ENCODE peak calls at places on chromosomes 3 and 15, in nine cellular contexts. J is esophagus muscularis mucosa; L is lung; Q is GM23248; B is CD8-positive, alpha-beta memory T cell; E is testis; A is suprapubic skin; M is OCI-LY7; N is uterus. P is an unnamed sample. For H3K9me3, the result is how much of the 10 kb centered on the place peaks cover.

GRCh38 chr15:92714071-92714456 is 58.5 kb upstream of the FAM174B start:
- DNase-seq in J (no peak), L (no peak), Q (peak), B (no peak), E (peak), A (no peak), M (no peak), N (peak), P (no peak)

GRCh38 chr15:69897471-69898237 is 200.1 kb downstream of the TLE3 start:
- DNase-seq in J (no peak), L (no peak), Q (peak), B (no peak), E (no peak), A (no peak), M (no peak), N (no peak), P (no peak)

GRCh38 chr3:71512544-71512943 is 71.0 kb downstream of the FOXP1 start:
- DNase-seq in J (no peak), L (no peak), Q (no peak), B (no peak), E (no peak), A (no peak), M (no peak), N (no peak), P (no peak)

GRCh38 chr15:33279613-33280205 is 31.1 kb upstream of the RYR3 start:
- DNase-seq in J (peak), L (no peak), Q (peak), B (no peak), E (no peak), A (no peak), M (no peak), N (no peak), P (no peak)

GRCh38 chr3:152244156-152244888 is 24.4 kb upstream of the MBNL1 start:
- DNase-seq in J (no peak), L (no peak), Q (no peak), B (peak), E (no peak), A (no peak), M (peak), N (no peak), P (no peak)

GRCh38 chr15:71739355-71739754 is 71.0 kb upstream of the NR2E3 start:
- DNase-seq in J (no peak), L (no peak), Q (no peak), B (no peak), E (no peak), A (no peak), M (no peak), N (no peak), P (no peak)

GRCh38 chr3:142087676-142088075 is 61.7 kb downstream of the TFDP2 start:
- DNase-seq in J (no peak), L (no peak), Q (peak), B (no peak), E (no peak), A (no peak), M (no peak), N (no peak), P (no peak)

GRCh38 chr3:129453732-129454131 is 13.7 kb downstream of the IFT122 start:
- DNase-seq in J (no peak), L (no peak), Q (no peak), B (no peak), E (no peak), A (no peak), M (no peak), N (no peak), P (no peak)

GRCh38 chr3:77524467-77524866 is 484.6 kb downstream of the ROBO2 start:
- DNase-seq in J (no peak), L (no peak), Q (no peak), B (no peak), E (no peak), A (no peak), M (no peak), N (no peak), P (no peak)

GRCh38 chr3:111246967-111247760 is 175.5 kb downstream of the NECTIN3 start:
- DNase-seq in J (no peak), L (no peak), Q (peak), B (no peak), E (no peak), A (no peak), M (no peak), N (no peak), P (no peak)

GRCh38 chr15:99438691-99439523 is 126.9 kb upstream of the MEF2A start:
- DNase-seq in J (peak), L (no peak), Q (peak), B (no peak), E (peak), A (no peak), M (no peak), N (peak), P (no peak)

GRCh38 chr3:129619726-129620162 is 13.3 kb upstream of the PLXND1 start:
- DNase-seq in J (no peak), L (no peak), Q (no peak), B (no peak), E (no peak), A (peak), M (no peak), N (no peak), P (no peak)

GRCh38 chr3:96748139-96748538 is 66.3 kb upstream of the EPHA6 start:
- DNase-seq in J (no peak), L (no peak), Q (no peak), B (no peak), E (no peak), A (no peak), M (no peak), N (no peak), P (no peak)

GRCh38 chr3:31917303-31917903 is 63.7 kb downstream of the OSBPL10 start:
- DNase-seq in J (no peak), L (no peak), Q (no peak), B (no peak), E (no peak), A (no peak), M (peak), N (no peak), P (no peak)

GRCh38 chr15:33454996-33455395 is 144.2 kb downstream of the RYR3 start:
- DNase-seq in J (no peak), L (no peak), Q (no peak), B (no peak), E (no peak), A (no peak), M (no peak), N (no peak), P (no peak)

GRCh38 chr3:141000691-141001090 is 50.5 kb upstream of the SPSB4 start:
- DNase-seq in J (no peak), L (no peak), Q (no peak), B (no peak), E (no peak), A (no peak), M (no peak), N (no peak), P (no peak)

GRCh38 chr3:143168518-143169192 is 49.1 kb downstream of the CHST2 start:
- DNase-seq in J (no peak), L (no peak), Q (no peak), B (no peak), E (no peak), A (no peak), M (no peak), N (no peak), P (no peak)

GRCh38 chr3:107377151-107377550 is at the start of gene CCDC54:
- DNase-seq in J (no peak), L (no peak), Q (peak), B (no peak), E (no peak), A (no peak), M (no peak), N (no peak), P (no peak)

GRCh38 chr15:41878355-41878699 is 15.5 kb downstream of the SPTBN5 start:
- DNase-seq in J (no peak), L (peak), Q (no peak), B (no peak), E (peak), A (no peak), M (no peak), N (no peak), P (no peak)

GRCh38 chr3:185859294-185859972 is 34.6 kb upstream of the IGF2BP2 start:
- DNase-seq in J (no peak), L (no peak), Q (no peak), B (no peak), E (no peak), A (no peak), M (no peak), N (no peak), P (no peak)

GRCh38 chr3:184110316-184110725 is 13.5 kb downstream of the HTR3E start:
- DNase-seq in J (no peak), L (no peak), Q (peak), B (no peak), E (no peak), A (no peak), M (no peak), N (no peak), P (no peak)

GRCh38 chr15:75648156-75649000 is 666 bp downstream of the SNX33 start:
- DNase-seq in J (no peak), L (peak), Q (peak), B (no peak), E (peak), A (no peak), M (no peak), N (peak), P (no peak)

GRCh38 chr3:53213276-53213675 is 42.5 kb downstream of the TKT start:
- DNase-seq in J (no peak), L (no peak), Q (no peak), B (no peak), E (no peak), A (no peak), M (no peak), N (no peak), P (no peak)

GRCh38 chr3:17420668-17421067 is 321.8 kb downstream of the TBC1D5 start:
- DNase-seq in J (no peak), L (no peak), Q (no peak), B (no peak), E (no peak), A (no peak), M (no peak), N (no peak), P (no peak)

GRCh38 chr3:45664558-45664957 is 24.6 kb upstream of the SACM1L start:
- DNase-seq in J (no peak), L (no peak), Q (no peak), B (peak), E (peak), A (no peak), M (peak), N (no peak), P (peak)

GRCh38 chr15:36325206-36325605 is 254.2 kb upstream of the CDIN1 start:
- DNase-seq in J (no peak), L (no peak), Q (no peak), B (no peak), E (no peak), A (no peak), M (no peak), N (no peak), P (no peak)

DNA sequence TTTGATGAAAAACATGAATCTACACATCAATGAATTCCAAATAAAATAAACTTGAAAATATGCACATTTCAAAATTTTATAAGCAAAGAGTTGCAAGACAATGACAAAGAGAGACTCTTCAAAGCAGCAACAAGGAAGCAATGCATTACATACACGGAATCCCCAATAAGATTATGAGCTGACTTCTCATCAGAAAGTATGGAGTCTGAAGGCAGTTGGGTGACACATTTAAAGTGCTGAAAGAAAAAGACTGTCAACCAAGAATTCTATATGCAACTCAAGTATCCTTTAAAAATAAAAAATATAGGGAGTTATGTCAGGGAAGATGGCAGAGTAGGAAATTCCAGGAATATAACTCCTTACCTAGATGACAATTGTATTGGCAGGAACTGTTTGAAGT is 46.5 kb upstream of the PRSS50 start:
- DNase-seq in J (no peak), L (no peak), Q (no peak), B (no peak), E (no peak), A (no peak), M (no peak), N (no peak), P (no peak)
- H3K9me3 ChIP-seq in J (under half), L (under half), Q (under half), B (under half), E (under half), A (under half), M (under half), N (under half), P (under half)

GRCh38 chr15:23567921-23568320 is 2.4 kb downstream of the MKRN3 start:
- DNase-seq in J (no peak), L (no peak), Q (no peak), B (no peak), E (no peak), A (no peak), M (no peak), N (no peak), P (no peak)
- H3K9me3 ChIP-seq in J (under half), L (under half), Q (under half), B (under half), E (under half), A (under half), M (under half), N (under half), P (under half)

GRCh38 chr3:2198880-2199279 is 100.2 kb downstream of the CNTN4 start:
- DNase-seq in J (peak), L (no peak), Q (no peak), B (no peak), E (no peak), A (no peak), M (no peak), N (no peak), P (no peak)
- H3K9me3 ChIP-seq in J (under half), L (under half), Q (under half), B (under half), E (under half), A (under half), M (under half), N (under half), P (under half)

GRCh38 chr3:278300-279064 is 81.9 kb downstream of the CHL1 start:
- DNase-seq in J (no peak), L (no peak), Q (no peak), B (no peak), E (no peak), A (no peak), M (peak), N (no peak), P (no peak)
- H3K9me3 ChIP-seq in J (under half), L (under half), Q (under half), B (under half), E (under half), A (under half), M (under half), N (under half), P (under half)

GRCh38 chr15:25060472-25060803 is 105.7 kb downstream of the SNRPN start:
- DNase-seq in J (no peak), L (no peak), Q (no peak), B (no peak), E (peak), A (peak), M (no peak), N (peak), P (no peak)
- H3K9me3 ChIP-seq in J (under half), L (half or more), Q (under half), B (half or more), E (under half), A (half or more), M (under half), N (half or more), P (half or more)

GRCh38 chr15:20345401-20345958 is 196.1 kb downstream of the GOLGA6L6 start:
- DNase-seq in J (peak), L (peak), Q (no peak), B (no peak), E (no peak), A (no peak), M (no peak), N (no peak), P (no peak)
- H3K9me3 ChIP-seq in J (under half), L (under half), Q (under half), B (under half), E (under half), A (under half), M (under half), N (under half), P (under half)

DNA sequence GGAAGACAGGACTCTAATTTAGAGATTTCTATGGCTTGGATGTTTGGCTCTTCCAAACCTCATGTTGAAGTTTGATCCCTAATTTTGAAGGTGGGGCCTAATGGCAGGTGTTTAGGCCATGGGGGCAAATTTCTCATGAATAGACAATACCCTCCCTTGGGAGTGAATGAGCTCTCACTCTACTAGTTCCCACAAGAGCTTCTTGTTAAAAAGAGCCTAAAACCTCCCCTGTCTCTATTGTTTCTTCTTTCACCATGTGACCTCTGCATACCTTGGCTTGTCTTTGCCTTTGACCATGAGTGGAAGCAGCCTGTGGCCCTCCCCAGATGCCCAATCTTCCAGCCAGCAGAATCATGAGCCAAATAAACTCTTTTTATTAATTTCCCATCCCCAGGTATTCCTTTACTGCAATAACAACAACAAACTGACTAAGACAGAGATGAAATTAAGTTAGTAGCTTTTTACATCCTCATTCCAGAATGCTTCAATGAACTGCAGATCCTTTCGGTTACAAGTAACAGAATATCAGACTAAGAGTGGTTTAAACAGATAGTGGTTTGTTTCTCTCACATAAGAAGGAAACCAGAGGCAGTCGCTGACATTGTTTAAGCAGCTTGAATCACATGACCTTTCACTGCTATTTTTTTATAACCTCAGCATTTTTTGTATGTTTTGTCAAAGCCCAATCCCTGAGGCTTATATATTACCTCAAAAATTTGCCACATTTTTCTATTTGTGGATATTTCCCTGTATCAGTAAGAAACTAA is 1013.3 kb upstream of the SEMA6D start:
- DNase-seq in J (no peak), L (no peak), Q (no peak), B (no peak), E (no peak), A (no peak), M (no peak), N (no peak), P (no peak)
- H3K9me3 ChIP-seq in J (under half), L (under half), Q (under half), B (under half), E (under half), A (under half), M (under half), N (under half), P (under half)

GRCh38 chr3:178990293-178990692 is 81.3 kb downstream of the ZMAT3 start:
- DNase-seq in J (no peak), L (no peak), Q (no peak), B (no peak), E (no peak), A (no peak), M (no peak), N (no peak), P (no peak)
- H3K9me3 ChIP-seq in J (under half), L (under half), Q (under half), B (under half), E (under half), A (under half), M (under half), N (under half), P (under half)

GRCh38 chr15:25186906-25187645 is 232.3 kb downstream of the SNRPN start:
- DNase-seq in J (no peak), L (no peak), Q (no peak), B (no peak), E (no peak), A (peak), M (no peak), N (no peak), P (no peak)
- H3K9me3 ChIP-seq in J (under half), L (half or more), Q (under half), B (under half), E (under half), A (under half), M (under half), N (under half), P (under half)

GRCh38 chr15:27365441-27365840 is 394.5 kb downstream of the GABRG3 start:
- DNase-seq in J (no peak), L (no peak), Q (no peak), B (no peak), E (no peak), A (no peak), M (no peak), N (no peak), P (no peak)
- H3K9me3 ChIP-seq in J (under half), L (under half), Q (under half), B (under half), E (under half), A (under half), M (under half), N (under half), P (under half)

P was measured in T-helper 17 cell.